ENCODE peak calls at places on chromosomes 4 and X, in five cellular contexts. Z is mesenchymal stem cell; L is CD8-positive, alpha-beta memory T cell; Q is kidney epithelial cell; H is fibroblast of lung. V is an unnamed sample. For H3K36me3 and H3K27me3, the result is how much of the 10 kb centered on the place peaks cover.

GRCh38 chr4:56619816-56620215 is 61.3 kb downstream of the HOPX start:
- DNase-seq in Q (no peak), L (no peak), Z (peak), H (no peak), V (no peak)

GRCh38 chrX:53682885-53683555 is 3.5 kb downstream of the HUWE1 start:
- DNase-seq in L (peak), Z (peak), Q (no peak), H (peak), V (peak)

GRCh38 chr4:186772936-186773335 is 49.3 kb upstream of the FAT1 start:
- DNase-seq in L (no peak), Z (no peak), H (peak), Q (no peak), V (no peak)

GRCh38 chrX:38816158-38816557 is 14.9 kb downstream of the MID1IP1 start:
- DNase-seq in H (no peak), L (peak), Q (no peak), Z (no peak), V (no peak)

GRCh38 chr4:128688025-128688721 is 121.3 kb upstream of the JADE1 start:
- DNase-seq in Q (no peak), L (no peak), Z (no peak), H (no peak), V (no peak)

GRCh38 chrX:120761810-120762209 is 113.9 kb downstream of the CT47B1 start:
- DNase-seq in Q (no peak), Z (no peak), H (peak), L (no peak), V (no peak)

GRCh38 chr4:112266823-112267222 is 18.9 kb downstream of the TIFA start:
- DNase-seq in L (no peak), Z (peak), H (peak), Q (no peak), V (no peak)

GRCh38 chr4:171203425-171203824 is 609.8 kb upstream of the GALNTL6 start:
- DNase-seq in Q (no peak), L (no peak), H (no peak), Z (peak), V (no peak)

GRCh38 chr4:63063765-63064164 is 1345.5 kb downstream of the TECRL start:
- DNase-seq in L (no peak), Z (no peak), Q (no peak), H (no peak), V (no peak)

GRCh38 chrX:49278081-49278480 is 8.5 kb downstream of the PPP1R3F start:
- DNase-seq in Z (no peak), H (no peak), L (no peak), Q (no peak), V (no peak)

DNA sequence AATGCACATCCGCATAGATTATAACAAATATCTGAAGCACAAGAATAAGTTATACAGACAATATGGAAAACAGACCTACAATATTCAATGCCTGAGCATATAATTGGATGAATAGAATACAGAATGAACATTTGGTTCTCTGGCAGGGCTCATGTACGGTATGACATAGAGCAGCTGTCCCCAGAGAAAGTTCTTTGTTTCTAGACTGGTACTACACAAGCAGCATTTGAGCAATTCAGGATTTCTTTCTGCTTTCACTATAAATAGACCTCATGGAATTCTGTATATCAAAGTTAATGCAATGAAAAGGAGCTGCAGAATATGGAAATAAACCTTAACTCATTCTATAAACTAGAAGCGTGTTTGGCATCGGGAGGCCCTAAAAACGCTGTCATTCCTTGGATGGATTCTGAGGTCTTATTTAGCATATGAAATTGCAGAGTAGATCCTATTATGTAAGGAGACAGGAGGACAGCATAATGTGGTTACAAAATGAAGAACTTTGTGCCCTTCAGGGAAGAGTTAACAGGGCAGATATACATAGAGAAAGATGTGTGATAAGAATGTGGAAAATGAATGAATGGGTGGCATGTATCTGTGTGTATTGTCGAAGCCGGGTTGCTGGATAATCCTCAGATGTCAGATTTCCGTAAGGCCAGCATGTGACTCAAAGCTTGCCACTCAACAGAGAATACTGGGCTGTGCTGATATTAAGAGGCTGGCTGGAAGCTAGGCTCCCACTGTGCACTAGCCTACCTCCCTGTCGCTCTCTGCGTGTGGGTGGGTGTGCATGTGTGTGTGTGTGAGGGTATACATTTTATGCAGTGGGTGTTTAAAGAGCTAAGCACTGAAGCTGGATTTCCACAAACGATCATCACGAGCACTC is 103.3 kb upstream of the SLC4A4 start:
- DNase-seq in L (no peak), Q (no peak), Z (no peak), H (peak), V (no peak)
- H3K4me3 ChIP-seq in L (no peak), Q (no peak), Z (no peak), H (no peak), V (no peak)

GRCh38 chr4:81457345-81457744 is 14.4 kb downstream of the RASGEF1B start:
- DNase-seq in L (no peak), H (no peak), Q (no peak), Z (no peak), V (no peak)
- H3K36me3 ChIP-seq in L (under half), H (under half), Q (under half), Z (under half), V (under half)

DNA sequence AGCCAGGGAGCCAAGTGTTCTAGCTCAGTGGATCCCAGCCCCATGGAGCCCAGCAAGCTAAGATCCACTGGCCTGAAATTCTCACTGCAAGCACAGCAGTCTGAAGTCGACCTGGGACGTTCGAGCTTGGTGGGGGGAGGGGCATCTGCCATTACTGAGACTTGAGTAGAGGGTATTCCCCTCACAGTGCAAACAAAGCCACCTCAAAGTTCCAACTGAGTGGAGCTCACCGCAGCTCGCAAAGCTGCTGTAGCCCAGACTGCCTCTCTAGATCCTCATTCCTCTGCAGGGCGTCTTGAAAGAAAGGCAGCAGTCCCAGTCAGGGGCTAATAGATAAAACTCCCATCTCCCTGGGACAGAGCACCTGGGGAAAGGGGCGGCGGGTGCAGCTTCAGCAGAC is 226.3 kb downstream of the ZIC3 start:
- DNase-seq in Z (no peak), L (no peak), Q (no peak), H (no peak), V (no peak)
- H3K27me3 ChIP-seq in Z (under half), L (under half), Q (under half), H (under half), V (under half)

GRCh38 chrX:136170109-136170800 is 22.9 kb downstream of the FHL1 start:
- DNase-seq in H (peak), L (no peak), Q (no peak), Z (peak), V (no peak)
- H3K4me3 ChIP-seq in H (peak), L (no peak), Q (no peak), Z (no peak), V (no peak)

GRCh38 chr4:6292376-6293096 is 22.9 kb downstream of the WFS1 start:
- DNase-seq in Z (no peak), Q (no peak), L (no peak), H (no peak), V (no peak)

GRCh38 chr4:6291784-6292297 is 22.2 kb downstream of the WFS1 start:
- DNase-seq in H (no peak), Q (no peak), L (no peak), Z (no peak), V (no peak)

GRCh38 chr4:6293097-6293445 is 23.4 kb downstream of the WFS1 start:
- DNase-seq in H (no peak), Z (no peak), L (no peak), Q (no peak), V (no peak)

GRCh38 chr4:6294705-6295421 is 25.2 kb downstream of the WFS1 start:
- DNase-seq in H (no peak), Z (no peak), Q (no peak), L (no peak), V (no peak)

GRCh38 chr4:6293661-6294060 is 24.0 kb downstream of the WFS1 start:
- DNase-seq in Z (no peak), Q (no peak), L (no peak), H (no peak), V (no peak)
- H3K36me3 ChIP-seq in Z (half or more), Q (under half), L (under half), H (under half), V (under half)

GRCh38 chrX:132365490-132365889 is 123.3 kb downstream of the MBNL3 start:
- DNase-seq in Q (no peak), Z (no peak), L (no peak), H (no peak), V (no peak)
- H3K27me3 ChIP-seq in Q (under half), Z (under half), L (under half), H (under half), V (under half)

V was measured in HAP-1.